ENCODE peak calls at places on chromosomes 13 and 19, in six cellular contexts. C, H, I, O, G and W are unnamed samples.

GRCh38 chr13:77749481-77749880 is 52.0 kb downstream of the SLAIN1 start:
- DNase-seq in C (no peak), H (no peak), I (no peak), O (no peak), G (no peak), W (no peak)

GRCh38 chr13:28574617-28575142 is 79.8 kb upstream of the FLT1 start:
- DNase-seq in C (no peak), H (peak), I (no peak), O (peak), G (no peak), W (no peak)

GRCh38 chr19:35959040-35959967 is 23.1 kb downstream of the LRFN3 start:
- DNase-seq in C (no peak), H (no peak), I (peak), O (no peak), G (peak), W (no peak)

GRCh38 chr19:5691205-5691929 is 1.3 kb downstream of the RPL36 start:
- DNase-seq in C (peak), H (no peak), I (peak), O (no peak), G (peak), W (no peak)

GRCh38 chr13:24038405-24038804 is 122.1 kb upstream of the SPATA13 start:
- DNase-seq in C (no peak), H (no peak), I (no peak), O (no peak), G (no peak), W (no peak)

GRCh38 chr19:2793126-2793525 is 7.8 kb downstream of the THOP1 start:
- DNase-seq in C (no peak), H (no peak), I (no peak), O (no peak), G (no peak), W (no peak)

GRCh38 chr19:2770055-2771013 is 12.7 kb downstream of the SGTA start:
- DNase-seq in C (peak), H (no peak), I (no peak), O (no peak), G (peak), W (no peak)

GRCh38 chr19:46919324-46919723 is 58.5 kb downstream of the ARHGAP35 start:
- DNase-seq in C (no peak), H (no peak), I (no peak), O (no peak), G (no peak), W (no peak)

GRCh38 chr19:1263198-1263597 is 5.9 kb upstream of the CIRBP start:
- DNase-seq in C (no peak), H (no peak), I (no peak), O (no peak), G (peak), W (no peak)

GRCh38 chr13:112066624-112067004 is 335 bp upstream of the SOX1 start:
- DNase-seq in C (no peak), H (no peak), I (no peak), O (no peak), G (peak), W (no peak)

GRCh38 chr19:50172726-50173125 is 9.6 kb upstream of the IZUMO2 start:
- DNase-seq in C (no peak), H (no peak), I (no peak), O (no peak), G (no peak), W (no peak)

GRCh38 chr13:27182054-27182453 is 10.4 kb upstream of the USP12 start:
- DNase-seq in C (no peak), H (no peak), I (no peak), O (no peak), G (no peak), W (no peak)

GRCh38 chr13:42696191-42696590 is 85.2 kb upstream of the FAM216B start:
- DNase-seq in C (no peak), H (no peak), I (no peak), O (no peak), G (no peak), W (no peak)

GRCh38 chr13:110438776-110439175 is 122.7 kb downstream of the RAB20 start:
- DNase-seq in C (no peak), H (no peak), I (no peak), O (no peak), G (no peak), W (no peak)

GRCh38 chr13:95420501-95420900 is 119.2 kb upstream of the ABCC4 start:
- DNase-seq in C (no peak), H (no peak), I (no peak), O (no peak), G (no peak), W (no peak)

GRCh38 chr13:73702419-73703071 is 431.7 kb downstream of the KLF12 start:
- DNase-seq in C (no peak), H (no peak), I (no peak), O (no peak), G (no peak), W (no peak)

GRCh38 chr19:5479958-5480357 is 24.7 kb downstream of the ZNRF4 start:
- DNase-seq in C (no peak), H (no peak), I (no peak), O (no peak), G (no peak), W (no peak)

GRCh38 chr13:26202365-26202972 is 19.6 kb downstream of the RNF6 start:
- DNase-seq in C (no peak), H (no peak), I (no peak), O (no peak), G (no peak), W (no peak)

GRCh38 chr13:99572131-99572530 is 70.9 kb downstream of the TM9SF2 start:
- DNase-seq in C (no peak), H (no peak), I (no peak), O (no peak), G (no peak), W (no peak)

GRCh38 chr13:55298201-55298600 is 1842.5 kb upstream of the PRR20A start:
- DNase-seq in C (no peak), H (no peak), I (no peak), O (no peak), G (no peak), W (no peak)

GRCh38 chr13:113064000-113064533 is 41.5 kb upstream of the F7 start:
- DNase-seq in C (no peak), H (no peak), I (no peak), O (no peak), G (peak), W (no peak)

GRCh38 chr19:4379383-4380253 is 20.7 kb downstream of the SH3GL1 start:
- DNase-seq in C (peak), H (no peak), I (peak), O (no peak), G (peak), W (no peak)

GRCh38 chr19:35120492-35120891 is 4.9 kb downstream of the FXYD3 start:
- DNase-seq in C (no peak), H (no peak), I (no peak), O (no peak), G (no peak), W (no peak)

GRCh38 chr19:6417713-6418561 is 6.7 kb downstream of the KHSRP start:
- DNase-seq in C (peak), H (no peak), I (no peak), O (no peak), G (no peak), W (no peak)

GRCh38 chr13:110636701-110637201 is 21.4 kb downstream of the NAXD start:
- DNase-seq in C (no peak), H (no peak), I (no peak), O (no peak), G (no peak), W (no peak)

GRCh38 chr19:29680447-29680846 is 15.2 kb downstream of the PLEKHF1 start:
- DNase-seq in C (no peak), H (no peak), I (peak), O (no peak), G (peak), W (no peak)

GRCh38 chr13:20721454-20722357 is 18.2 kb downstream of the IL17D start:
- DNase-seq in C (no peak), H (no peak), I (peak), O (no peak), G (peak), W (no peak)

GRCh38 chr13:94366677-94367076 is 112.8 kb downstream of the DCT start:
- DNase-seq in C (no peak), H (no peak), I (no peak), O (no peak), G (no peak), W (no peak)

GRCh38 chr13:113978741-113979481 is 5.0 kb upstream of the C13orf46 start:
- DNase-seq in C (peak), H (no peak), I (peak), O (no peak), G (peak), W (no peak)

GRCh38 chr13:107124129-107124718 is 556.3 kb upstream of the ARGLU1 start:
- DNase-seq in C (no peak), H (no peak), I (no peak), O (peak), G (no peak), W (no peak)

DNA sequence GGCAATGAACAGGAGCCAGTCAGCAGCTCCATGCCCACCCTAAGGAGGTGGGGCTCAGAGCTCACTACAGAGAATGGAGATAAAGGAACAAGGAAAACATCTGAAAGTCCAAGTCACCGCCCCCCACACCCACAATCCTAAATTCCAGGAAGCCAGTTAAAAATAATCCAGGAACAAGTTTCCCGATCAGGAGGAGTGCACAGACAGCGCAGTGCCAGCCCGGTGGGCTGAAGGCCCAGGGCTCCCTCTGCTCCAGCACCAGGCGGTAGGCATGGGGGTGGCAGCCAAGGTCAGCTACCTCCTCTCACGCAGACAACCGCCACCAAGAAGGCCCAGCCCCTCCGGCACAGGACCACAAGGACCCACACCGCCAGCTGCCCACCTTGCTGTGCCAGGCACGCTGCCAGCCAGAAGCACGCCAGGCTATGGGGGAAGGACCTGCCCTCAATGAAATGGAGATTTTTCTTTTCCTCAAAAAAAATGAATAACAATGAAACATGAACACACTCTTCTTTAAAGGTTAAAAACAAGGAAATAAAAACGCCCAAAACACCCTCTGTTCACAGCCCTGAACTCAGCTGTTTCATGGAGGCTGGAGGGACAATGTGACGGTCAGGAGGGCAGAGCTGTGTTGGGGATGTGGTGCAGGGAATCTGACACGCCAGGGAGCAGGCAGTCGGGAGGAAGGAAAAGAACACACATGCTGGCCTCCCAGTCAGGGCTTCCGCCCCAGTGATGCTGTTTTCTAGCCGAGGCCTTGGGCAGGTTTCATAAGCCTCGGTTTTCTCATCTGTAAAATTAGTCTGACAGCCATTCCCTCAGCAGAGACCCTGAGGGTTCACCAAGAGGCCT is 11.0 kb downstream of the STK24 start:
- DNase-seq in C (peak), H (no peak), I (peak), O (no peak), G (peak), W (no peak)
- TF ChIP-seq POLR2AphosphoS5 in C (no peak), H (no peak), I (no peak), O (no peak), G (peak), W (no peak)

DNA sequence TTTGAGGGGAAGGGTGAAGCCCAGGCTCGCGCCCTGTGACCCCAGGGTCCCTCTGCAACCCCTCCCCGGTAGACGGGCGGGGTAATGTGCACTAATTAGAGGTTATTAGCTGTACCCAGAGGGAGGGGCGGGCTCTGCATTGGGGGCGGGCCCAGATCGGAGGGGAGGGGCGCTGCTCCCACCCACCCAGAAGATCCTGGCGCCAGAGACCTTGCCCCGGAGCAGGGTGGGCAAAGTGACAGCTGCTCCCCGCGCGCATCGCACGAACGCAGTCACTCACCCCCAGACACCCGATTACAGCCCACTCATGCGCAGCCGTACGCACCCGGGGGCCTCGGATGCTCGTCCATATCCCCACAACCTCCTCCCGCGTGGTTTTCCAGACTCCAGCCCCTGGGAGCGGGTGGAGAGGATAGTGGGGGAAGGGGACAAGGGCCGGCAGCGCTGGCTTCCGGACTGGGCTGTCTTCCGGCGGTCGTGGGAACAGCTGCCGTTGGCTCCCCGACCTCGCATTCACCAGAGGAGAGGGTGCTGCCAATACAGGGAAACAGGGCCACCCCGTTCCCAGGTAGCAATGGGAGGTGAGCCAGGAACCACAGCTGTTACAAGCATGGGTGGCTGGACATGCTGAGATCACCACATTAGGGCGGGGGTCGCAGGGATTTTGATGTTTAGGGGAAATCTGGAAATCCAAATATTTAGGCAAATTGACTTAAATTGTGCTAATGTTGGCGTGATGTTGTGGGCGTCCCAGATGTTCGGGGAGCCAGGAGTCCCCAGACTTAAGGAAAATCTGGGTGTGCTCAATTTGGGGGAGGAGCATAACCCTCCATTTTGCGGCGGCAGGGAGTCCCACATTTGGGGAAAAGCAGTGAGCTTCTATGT is 2.9 kb upstream of the HOOK2 start:
- DNase-seq in C (peak), H (no peak), I (peak), O (no peak), G (peak), W (no peak)
- TF ChIP-seq POLR2AphosphoS5 in C (peak), H (peak), I (peak), O (no peak), G (peak), W (no peak)

GRCh38 chr19:45717131-45717982 is 13.3 kb downstream of the FBXO46 start:
- DNase-seq in C (peak), H (peak), I (peak), O (peak), G (peak), W (peak)
- TF ChIP-seq POLR2AphosphoS5 in C (peak), H (peak), I (peak), O (peak), G (peak), W (peak)

GRCh38 chr19:48795055-48795854 is 15.6 kb downstream of the BCAT2 start:
- DNase-seq in C (peak), H (peak), I (peak), O (peak), G (peak), W (peak)
- TF ChIP-seq POLR2AphosphoS5 in C (peak), H (peak), I (peak), O (no peak), G (peak), W (peak)

GRCh38 chr19:38057954-38058690 is 151.1 kb downstream of the SIPA1L3 start:
- DNase-seq in C (no peak), H (no peak), I (peak), O (peak), G (no peak), W (no peak)
- TF ChIP-seq POLR2AphosphoS5 in C (no peak), H (no peak), I (no peak), O (no peak), G (no peak), W (no peak)

GRCh38 chr19:17555929-17556813 is 722 bp downstream of the COLGALT1 start:
- DNase-seq in C (peak), H (no peak), I (peak), O (no peak), G (peak), W (no peak)

GRCh38 chr19:17554968-17555479 is 425 bp upstream of the COLGALT1 start:
- DNase-seq in C (no peak), H (no peak), I (no peak), O (no peak), G (no peak), W (peak)

GRCh38 chr19:17556995-17557394 is 1.5 kb downstream of the COLGALT1 start:
- DNase-seq in C (no peak), H (no peak), I (no peak), O (no peak), G (no peak), W (no peak)

GRCh38 chr19:17557461-17557860 is 2.0 kb downstream of the COLGALT1 start:
- DNase-seq in C (no peak), H (no peak), I (no peak), O (no peak), G (no peak), W (no peak)

DNA sequence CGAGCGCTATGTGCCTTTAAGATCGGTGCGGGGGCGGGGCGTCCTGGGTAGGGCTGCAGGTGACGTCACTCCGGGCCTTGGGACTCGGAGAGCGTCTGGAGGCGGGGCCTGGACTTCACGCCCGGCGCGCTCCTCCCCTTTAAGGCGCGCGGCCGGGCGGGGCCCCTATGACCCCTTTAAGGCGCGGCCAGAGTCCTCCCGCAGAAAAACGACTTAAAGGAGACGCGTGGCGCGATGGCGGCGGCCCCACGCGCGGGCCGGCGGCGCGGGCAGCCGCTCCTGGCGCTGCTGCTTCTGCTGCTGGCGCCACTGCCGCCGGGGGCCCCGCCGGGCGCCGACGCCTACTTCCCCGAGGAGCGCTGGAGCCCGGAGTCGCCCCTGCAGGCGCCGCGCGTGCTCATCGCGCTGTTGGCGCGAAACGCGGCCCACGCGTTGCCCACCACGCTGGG is at the start of gene COLGALT1:
- DNase-seq in C (peak), H (peak), I (peak), O (peak), G (peak), W (peak)
- TF ChIP-seq POLR2AphosphoS5 in C (no peak), H (no peak), I (no peak), O (peak), G (peak), W (no peak)

GRCh38 chr13:33081666-33082065 is 65.4 kb downstream of the KL start:
- DNase-seq in C (no peak), H (no peak), I (no peak), O (no peak), G (no peak), W (no peak)
- TF ChIP-seq POLR2AphosphoS5 in C (no peak), H (no peak), I (no peak), O (no peak), G (no peak), W (no peak)